ENCODE peak calls at places on chromosome 22, in six cellular contexts. S is RWPE1, G is WERI-Rb-1, V is psoas muscle, R is endothelial cell, A is mammary epithelial cell. B is an unnamed sample.

GRCh38 chr22:43467171-43467570 is 55.4 kb downstream of the MPPED1 start:
- DNase-seq in S (no peak), G (no peak), V (no peak), R (no peak), A (no peak), B (no peak)

GRCh38 chr22:27677895-27678458 is 123.6 kb downstream of the MN1 start:
- DNase-seq in S (no peak), G (peak; percentile 59), V (no peak), R (no peak), A (no peak), B (no peak)

GRCh38 chr22:38310518-38311330 is 6.5 kb downstream of the CSNK1E start:
- DNase-seq in S (no peak), G (no peak), V (no peak), R (no peak), A (no peak), B (no peak)

GRCh38 chr22:32323513-32324164 is 34.0 kb upstream of the RFPL3 start:
- DNase-seq in S (no peak), G (no peak), V (no peak), R (no peak), A (no peak), B (no peak)

GRCh38 chr22:38423512-38424503 is 31.2 kb downstream of the KCNJ4 start:
- DNase-seq in S (no peak), G (no peak), V (no peak), R (no peak), A (no peak), B (no peak)

GRCh38 chr22:29109853-29110252 is 37.0 kb downstream of the KREMEN1 start:
- DNase-seq in S (no peak), G (no peak), V (no peak), R (no peak), A (no peak), B (no peak)

GRCh38 chr22:29539105-29539504 is 14.5 kb downstream of the THOC5 start:
- DNase-seq in S (no peak), G (no peak), V (no peak), R (no peak), A (no peak), B (no peak)

GRCh38 chr22:26956346-26956745 is 299.0 kb downstream of the MIAT start:
- DNase-seq in S (no peak), G (no peak), V (no peak), R (no peak), A (no peak), B (no peak)

GRCh38 chr22:19696504-19697276 is 17.6 kb upstream of the SEPTIN5 start:
- DNase-seq in S (no peak), G (no peak), V (no peak), R (no peak), A (no peak), B (peak; percentile 4)

GRCh38 chr22:35835998-35836691 is 118.5 kb downstream of the APOL5 start:
- DNase-seq in S (peak; percentile 75), G (no peak), V (peak; percentile 29), R (no peak), A (peak; percentile 80), B (no peak)

GRCh38 chr22:47627561-47628253 is 865.3 kb downstream of the TBC1D22A start:
- DNase-seq in S (no peak), G (no peak), V (no peak), R (no peak), A (no peak), B (no peak)

GRCh38 chr22:40666151-40666848 is 13.0 kb upstream of the MCHR1 start:
- DNase-seq in S (no peak), G (peak; percentile 65), V (no peak), R (no peak), A (no peak), B (no peak)

GRCh38 chr22:26461188-26461810 is 22.3 kb downstream of the HPS4 start:
- DNase-seq in S (peak; percentile 47), G (peak; percentile 92), V (peak; percentile 63), R (peak; percentile 77), A (peak; percentile 12), B (peak; percentile 59)

GRCh38 chr22:31474743-31475142 is 14.9 kb downstream of the EIF4ENIF1 start:
- DNase-seq in S (no peak), G (no peak), V (no peak), R (no peak), A (no peak), B (no peak)

GRCh38 chr22:38034278-38034882 is 22.8 kb upstream of the PICK1 start:
- DNase-seq in S (peak; percentile 79), G (peak; percentile 69), V (peak; percentile 63), R (peak; percentile 29), A (peak; percentile 83), B (peak; percentile 61)

GRCh38 chr22:49705631-49706352 is 121.9 kb downstream of the BRD1 start:
- DNase-seq in S (no peak), G (no peak), V (no peak), R (no peak), A (no peak), B (no peak)

GRCh38 chr22:12601870-12602779 is 2925.9 kb upstream of the OR11H1 start:
- DNase-seq in S (no peak), G (peak; percentile 25), V (no peak), R (no peak), A (no peak), B (no peak)

GRCh38 chr22:41902932-41903421 is 11.9 kb downstream of the SHISA8 start:
- DNase-seq in S (no peak), G (no peak), V (peak; percentile 64), R (no peak), A (no peak), B (no peak)

GRCh38 chr22:48318173-48318572 is 1509.5 kb downstream of the BRD1 start:
- DNase-seq in S (no peak), G (no peak), V (no peak), R (no peak), A (no peak), B (no peak)

GRCh38 chr22:20126284-20127029 is 5.1 kb upstream of the ZDHHC8 start:
- DNase-seq in S (no peak), G (no peak), V (no peak), R (no peak), A (no peak), B (no peak)

GRCh38 chr22:49297871-49298721 is 529.6 kb downstream of the BRD1 start:
- DNase-seq in S (no peak), G (no peak), V (no peak), R (no peak), A (no peak), B (no peak)

GRCh38 chr22:35739642-35740041 is 22.0 kb downstream of the APOL5 start:
- DNase-seq in S (no peak), G (peak; percentile 23), V (no peak), R (no peak), A (no peak), B (no peak)

GRCh38 chr22:31738566-31738965 is 11.4 kb downstream of the PRR14L start:
- DNase-seq in S (no peak), G (no peak), V (no peak), R (no peak), A (no peak), B (no peak)

GRCh38 chr22:29958170-29958569 is 75.2 kb downstream of the MTMR3 start:
- DNase-seq in S (no peak), G (no peak), V (no peak), R (no peak), A (no peak), B (no peak)

GRCh38 chr22:48464246-48464645 is 1363.4 kb downstream of the BRD1 start:
- DNase-seq in S (no peak), G (no peak), V (no peak), R (no peak), A (no peak), B (no peak)

GRCh38 chr22:50626314-50626855 is 1.6 kb downstream of the ARSA start:
- DNase-seq in S (no peak), G (no peak), V (no peak), R (no peak), A (no peak), B (no peak)

GRCh38 chr22:46779651-46780050 is 17.2 kb downstream of the TBC1D22A start:
- DNase-seq in S (no peak), G (no peak), V (no peak), R (no peak), A (no peak), B (no peak)

GRCh38 chr22:27135582-27135981 is 478.2 kb downstream of the MIAT start:
- DNase-seq in S (peak; percentile 76), G (no peak), V (no peak), R (no peak), A (no peak), B (no peak)

GRCh38 chr22:32737811-32738210 is 63.7 kb upstream of the TIMP3 start:
- DNase-seq in S (no peak), G (no peak), V (no peak), R (no peak), A (no peak), B (no peak)

GRCh38 chr22:31682751-31683150 is 20.7 kb upstream of the PISD start:
- DNase-seq in S (no peak), G (no peak), V (no peak), R (no peak), A (peak; percentile 33), B (no peak)

GRCh38 chr22:45163417-45164216 is at the start of gene NUP50:
- DNase-seq in S (peak; percentile 97), G (peak; percentile 94), V (peak; percentile 97), R (peak; percentile 95), A (peak; percentile 96), B (peak; percentile 100)
- TF ChIP-seq CTCF in S (no peak), G (peak; percentile 21), V (peak; percentile 6), R (no peak), A (no peak), B (peak; percentile 22)

GRCh38 chr22:39479254-39479653 is 22.4 kb downstream of the MGAT3 start:
- DNase-seq in S (no peak), G (no peak), V (no peak), R (no peak), A (no peak), B (no peak)
- TF ChIP-seq CTCF in S (no peak), G (no peak), V (no peak), R (no peak), A (no peak), B (no peak)

DNA sequence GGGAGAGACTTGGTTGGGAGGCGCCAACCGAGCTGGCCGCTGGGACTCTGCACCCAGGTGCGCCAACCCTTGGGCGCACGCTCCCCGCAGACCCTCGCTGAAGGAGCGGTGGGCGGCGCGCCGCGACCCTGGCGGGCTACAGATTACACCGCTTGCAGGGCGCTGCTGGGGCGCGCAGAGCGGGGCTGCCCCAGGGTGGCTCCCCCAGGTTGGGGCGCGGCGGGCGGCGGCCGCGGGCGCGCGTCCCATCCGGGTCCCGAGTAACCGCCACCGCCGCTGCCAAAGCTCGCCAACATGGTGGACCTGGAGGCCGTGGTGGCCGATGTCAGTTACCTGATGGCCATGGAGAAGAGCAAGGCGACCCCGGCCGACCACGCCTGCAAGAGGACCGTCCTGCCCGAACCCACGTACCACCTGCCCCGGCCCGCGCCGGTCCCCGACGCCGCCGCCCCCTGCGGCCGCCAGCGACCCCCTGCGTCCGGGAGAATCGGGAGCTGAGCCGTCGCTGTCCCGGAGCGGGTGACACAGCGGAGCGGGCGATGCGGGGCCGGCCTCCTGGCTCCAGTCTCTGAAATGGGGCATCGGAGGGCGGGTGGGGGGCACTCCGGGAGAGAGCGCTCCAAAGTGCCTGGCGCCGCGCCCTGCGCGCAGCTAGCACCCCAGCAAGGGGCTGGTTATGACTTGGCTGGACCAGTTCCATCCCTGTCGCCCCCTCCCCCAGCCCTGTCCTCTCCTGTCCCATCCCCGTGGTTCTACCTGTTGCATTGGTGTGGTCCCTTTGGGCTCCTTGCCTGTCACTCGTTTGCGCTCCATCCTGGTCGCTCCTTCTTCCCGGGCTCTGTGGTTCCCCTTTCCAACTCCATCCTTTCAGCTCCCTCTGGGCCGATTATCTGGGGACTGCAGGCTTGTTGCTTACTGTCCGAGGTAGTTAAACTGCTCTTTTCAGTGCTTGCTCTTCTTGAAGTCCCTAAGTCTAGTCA is 143.3 kb upstream of the GRK3 start:
- DNase-seq in S (no peak), G (no peak), V (no peak), R (peak; percentile 38), A (no peak), B (peak; percentile 39)
- TF ChIP-seq CTCF in S (no peak), G (no peak), V (no peak), R (no peak), A (no peak), B (no peak)

GRCh38 chr22:37021710-37022482 is 2.4 kb downstream of the MPST start:
- DNase-seq in S (no peak), G (peak; percentile 43), V (peak; percentile 50), R (peak; percentile 43), A (no peak), B (peak; percentile 82)
- TF ChIP-seq CTCF in S (peak; percentile 78), G (peak; percentile 94), V (peak; percentile 57), R (peak; percentile 77), A (peak; percentile 82), B (peak; percentile 81)

B was measured in GM10248.